ENCODE peak calls at places on chromosomes 3 and 15, in six cellular contexts. One of them, this sample, is unnamed.

GRCh38 chr15:87215100-87215499 is 1041.4 kb downstream of the NTRK3 start:
- DNase-seq in body of pancreas: no peak
- DNase-seq in heart right ventricle: no peak
- DNase-seq in uterus: no peak
- DNase-seq in cardiac muscle cell: no peak
- DNase-seq in left lung: no peak
- DNase-seq in this sample: no peak

GRCh38 chr3:172709776-172710708 is 825 bp downstream of the NCEH1 start:
- DNase-seq in body of pancreas: peak; percentile 50
- DNase-seq in heart right ventricle: peak; percentile 39
- DNase-seq in uterus: peak; percentile 48
- DNase-seq in cardiac muscle cell: peak; percentile 60
- DNase-seq in left lung: peak; percentile 71
- DNase-seq in this sample: no peak

GRCh38 chr15:45183511-45183910 is 4.3 kb downstream of the SHF start:
- DNase-seq in body of pancreas: no peak
- DNase-seq in heart right ventricle: no peak
- DNase-seq in uterus: no peak
- DNase-seq in cardiac muscle cell: no peak
- DNase-seq in left lung: no peak
- DNase-seq in this sample: no peak

GRCh38 chr15:78399081-78399480 is 38.9 kb upstream of the IREB2 start:
- DNase-seq in body of pancreas: no peak
- DNase-seq in heart right ventricle: no peak
- DNase-seq in uterus: no peak
- DNase-seq in cardiac muscle cell: no peak
- DNase-seq in left lung: no peak
- DNase-seq in this sample: no peak

GRCh38 chr3:69240651-69241578 is 118.5 kb upstream of the LMOD3 start:
- DNase-seq in body of pancreas: peak; percentile 13
- DNase-seq in heart right ventricle: no peak
- DNase-seq in uterus: no peak
- DNase-seq in cardiac muscle cell: peak; percentile 80
- DNase-seq in left lung: no peak
- DNase-seq in this sample: no peak

GRCh38 chr3:194086251-194087075 is 49.5 kb upstream of the HES1 start:
- DNase-seq in body of pancreas: no peak
- DNase-seq in heart right ventricle: no peak
- DNase-seq in uterus: no peak
- DNase-seq in cardiac muscle cell: no peak
- DNase-seq in left lung: no peak
- DNase-seq in this sample: no peak

GRCh38 chr3:61354604-61355003 is 103.4 kb upstream of the FHIT start:
- DNase-seq in body of pancreas: no peak
- DNase-seq in heart right ventricle: no peak
- DNase-seq in uterus: no peak
- DNase-seq in cardiac muscle cell: no peak
- DNase-seq in left lung: no peak
- DNase-seq in this sample: no peak

GRCh38 chr15:54518145-54518941 is 540.1 kb downstream of the UNC13C start:
- DNase-seq in body of pancreas: no peak
- DNase-seq in heart right ventricle: no peak
- DNase-seq in uterus: no peak
- DNase-seq in cardiac muscle cell: no peak
- DNase-seq in left lung: no peak
- DNase-seq in this sample: no peak

GRCh38 chr3:184583345-184584000 is 21.9 kb downstream of the EPHB3 start:
- DNase-seq in body of pancreas: no peak
- DNase-seq in heart right ventricle: peak; percentile 77
- DNase-seq in uterus: no peak
- DNase-seq in cardiac muscle cell: peak; percentile 94
- DNase-seq in left lung: peak; percentile 82
- DNase-seq in this sample: no peak

GRCh38 chr3:194961555-194961954 is 275.9 kb downstream of the FAM43A start:
- DNase-seq in body of pancreas: no peak
- DNase-seq in heart right ventricle: no peak
- DNase-seq in uterus: no peak
- DNase-seq in cardiac muscle cell: no peak
- DNase-seq in left lung: no peak
- DNase-seq in this sample: no peak

GRCh38 chr15:41967506-41968206 is 4.7 kb downstream of the EHD4 start:
- DNase-seq in body of pancreas: no peak
- DNase-seq in heart right ventricle: no peak
- DNase-seq in uterus: no peak
- DNase-seq in cardiac muscle cell: peak; percentile 21
- DNase-seq in left lung: no peak
- DNase-seq in this sample: peak; percentile 36

GRCh38 chr3:138774529-138775253 is 60.0 kb downstream of the PIK3CB start:
- DNase-seq in body of pancreas: peak; percentile 73
- DNase-seq in heart right ventricle: no peak
- DNase-seq in uterus: peak; percentile 79
- DNase-seq in cardiac muscle cell: peak; percentile 1
- DNase-seq in left lung: no peak
- DNase-seq in this sample: peak; percentile 98

GRCh38 chr15:30043211-30043655 is 39.5 kb upstream of the GOLGA8J start:
- DNase-seq in body of pancreas: no peak
- DNase-seq in heart right ventricle: no peak
- DNase-seq in uterus: no peak
- DNase-seq in cardiac muscle cell: no peak
- DNase-seq in left lung: no peak
- DNase-seq in this sample: no peak

GRCh38 chr3:34276342-34276741 is 477.9 kb downstream of the PDCD6IP start:
- DNase-seq in body of pancreas: no peak
- DNase-seq in heart right ventricle: no peak
- DNase-seq in uterus: no peak
- DNase-seq in cardiac muscle cell: no peak
- DNase-seq in left lung: no peak
- DNase-seq in this sample: no peak

GRCh38 chr3:98574157-98574556 is 19.3 kb downstream of the CPOX start:
- DNase-seq in body of pancreas: no peak
- DNase-seq in heart right ventricle: no peak
- DNase-seq in uterus: no peak
- DNase-seq in cardiac muscle cell: no peak
- DNase-seq in left lung: no peak
- DNase-seq in this sample: no peak

GRCh38 chr3:125260158-125260557 is 47.6 kb upstream of the SLC12A8 start:
- DNase-seq in body of pancreas: no peak
- DNase-seq in heart right ventricle: no peak
- DNase-seq in uterus: no peak
- DNase-seq in cardiac muscle cell: no peak
- DNase-seq in left lung: no peak
- DNase-seq in this sample: no peak

GRCh38 chr15:69319384-69320375 is 21.0 kb downstream of the PAQR5 start:
- DNase-seq in body of pancreas: no peak
- DNase-seq in heart right ventricle: no peak
- DNase-seq in uterus: no peak
- DNase-seq in cardiac muscle cell: no peak
- DNase-seq in left lung: no peak
- DNase-seq in this sample: no peak

GRCh38 chr3:12158387-12159226 is at the start of gene TIMP4:
- DNase-seq in body of pancreas: peak; percentile 32
- DNase-seq in heart right ventricle: peak; percentile 69
- DNase-seq in uterus: peak; percentile 25
- DNase-seq in cardiac muscle cell: no peak
- DNase-seq in left lung: peak; percentile 87
- DNase-seq in this sample: peak; percentile 79

GRCh38 chr3:12155264-12155663 is 3.4 kb downstream of the TIMP4 start:
- DNase-seq in body of pancreas: no peak
- DNase-seq in heart right ventricle: no peak
- DNase-seq in uterus: no peak
- DNase-seq in cardiac muscle cell: no peak
- DNase-seq in left lung: no peak
- DNase-seq in this sample: no peak

GRCh38 chr3:12155833-12156232 is 2.9 kb downstream of the TIMP4 start:
- DNase-seq in body of pancreas: no peak
- DNase-seq in heart right ventricle: no peak
- DNase-seq in uterus: no peak
- DNase-seq in cardiac muscle cell: peak; percentile 50
- DNase-seq in left lung: no peak
- DNase-seq in this sample: no peak

GRCh38 chr3:12157026-12157425 is 1.7 kb downstream of the TIMP4 start:
- DNase-seq in body of pancreas: no peak
- DNase-seq in heart right ventricle: no peak
- DNase-seq in uterus: no peak
- DNase-seq in cardiac muscle cell: no peak
- DNase-seq in left lung: no peak
- DNase-seq in this sample: no peak

DNA sequence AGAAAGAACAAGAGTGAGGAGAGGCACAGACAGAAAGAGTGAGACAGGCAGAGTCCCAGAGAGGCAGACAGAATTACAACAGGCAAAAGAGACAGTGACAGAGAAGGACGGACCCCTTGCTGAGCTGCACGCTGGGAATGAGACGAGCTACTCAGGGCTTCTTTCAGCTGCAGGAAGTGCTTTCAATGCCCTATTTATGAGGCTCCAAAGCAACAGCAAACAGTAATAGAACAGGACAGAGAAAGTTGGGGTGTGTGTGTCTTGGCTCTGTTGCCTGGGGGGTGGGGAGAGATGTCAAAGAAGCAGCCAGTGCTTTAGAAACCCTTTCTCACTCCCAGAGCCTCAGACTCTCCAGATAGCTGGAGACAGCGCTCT is 502 bp upstream of the TIMP4 start:
- DNase-seq in body of pancreas: no peak
- DNase-seq in heart right ventricle: no peak
- DNase-seq in uterus: no peak
- DNase-seq in cardiac muscle cell: no peak
- DNase-seq in left lung: no peak
- DNase-seq in this sample: no peak
- H3K4me3 ChIP-seq in body of pancreas: no peak overlapping the region
- H3K4me3 ChIP-seq in heart right ventricle: peak overlapping the region; percentile 64
- H3K4me3 ChIP-seq in uterus: no peak overlapping the region
- H3K4me3 ChIP-seq in cardiac muscle cell: no peak overlapping the region
- H3K4me3 ChIP-seq in left lung: no peak overlapping the region
- H3K4me3 ChIP-seq in this sample: peak overlapping the region; percentile 37

GRCh38 chr3:188220097-188220788 is 66.3 kb downstream of the LPP start:
- DNase-seq in body of pancreas: no peak
- DNase-seq in heart right ventricle: no peak
- DNase-seq in uterus: peak; percentile 47
- DNase-seq in cardiac muscle cell: no peak
- DNase-seq in left lung: no peak
- DNase-seq in this sample: peak; percentile 61

GRCh38 chr3:188219147-188219546 is 65.2 kb downstream of the LPP start:
- DNase-seq in body of pancreas: no peak
- DNase-seq in heart right ventricle: no peak
- DNase-seq in uterus: no peak
- DNase-seq in cardiac muscle cell: no peak
- DNase-seq in left lung: no peak
- DNase-seq in this sample: no peak

GRCh38 chr3:188217011-188217463 is 63.1 kb downstream of the LPP start:
- DNase-seq in body of pancreas: no peak
- DNase-seq in heart right ventricle: no peak
- DNase-seq in uterus: no peak
- DNase-seq in cardiac muscle cell: no peak
- DNase-seq in left lung: no peak
- DNase-seq in this sample: no peak

GRCh38 chr3:188218571-188218970 is 64.6 kb downstream of the LPP start:
- DNase-seq in body of pancreas: no peak
- DNase-seq in heart right ventricle: no peak
- DNase-seq in uterus: no peak
- DNase-seq in cardiac muscle cell: no peak
- DNase-seq in left lung: no peak
- DNase-seq in this sample: no peak

DNA sequence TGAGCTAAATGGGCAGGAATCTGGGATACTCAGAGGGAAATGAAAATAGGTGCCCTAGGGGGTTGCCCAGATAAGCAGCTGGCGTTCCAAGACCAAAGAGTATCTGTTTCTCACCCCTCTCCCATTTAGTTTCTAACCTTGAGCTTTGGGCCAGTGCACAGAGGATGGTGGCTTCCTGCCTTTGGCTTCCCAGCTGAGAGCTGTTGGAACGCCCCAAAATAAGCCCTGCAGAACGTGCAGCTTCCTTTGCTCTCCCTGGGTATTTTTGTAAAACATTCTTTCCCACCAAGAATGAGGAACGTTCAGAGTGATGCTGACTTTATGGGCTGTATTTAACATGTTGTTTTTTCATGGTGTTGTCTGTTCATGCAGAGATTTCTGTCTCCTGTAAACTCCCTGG is 63.7 kb downstream of the LPP start:
- DNase-seq in body of pancreas: no peak
- DNase-seq in heart right ventricle: no peak
- DNase-seq in uterus: no peak
- DNase-seq in cardiac muscle cell: no peak
- DNase-seq in left lung: no peak
- DNase-seq in this sample: no peak
- H3K4me3 ChIP-seq in body of pancreas: no peak overlapping the region
- H3K4me3 ChIP-seq in heart right ventricle: no peak overlapping the region
- H3K4me3 ChIP-seq in uterus: no peak overlapping the region
- H3K4me3 ChIP-seq in cardiac muscle cell: no peak overlapping the region
- H3K4me3 ChIP-seq in left lung: no peak overlapping the region
- H3K4me3 ChIP-seq in this sample: no peak overlapping the region

GRCh38 chr3:197599089-197599765 is 43.5 kb upstream of the BDH1 start:
- DNase-seq in body of pancreas: peak; percentile 78
- DNase-seq in heart right ventricle: peak; percentile 57
- DNase-seq in uterus: peak; percentile 72
- DNase-seq in cardiac muscle cell: peak; percentile 76
- DNase-seq in left lung: no peak
- DNase-seq in this sample: peak; percentile 36
- H3K4me3 ChIP-seq in body of pancreas: no peak overlapping the region
- H3K4me3 ChIP-seq in heart right ventricle: no peak overlapping the region
- H3K4me3 ChIP-seq in uterus: no peak overlapping the region
- H3K4me3 ChIP-seq in cardiac muscle cell: no peak overlapping the region
- H3K4me3 ChIP-seq in left lung: no peak overlapping the region
- H3K4me3 ChIP-seq in this sample: peak overlapping the region; percentile 34

GRCh38 chr15:92886815-92887214 is 13.3 kb upstream of the CHD2 start:
- DNase-seq in body of pancreas: no peak
- DNase-seq in heart right ventricle: no peak
- DNase-seq in uterus: no peak
- DNase-seq in cardiac muscle cell: no peak
- DNase-seq in left lung: no peak
- DNase-seq in this sample: no peak
- H3K4me3 ChIP-seq in body of pancreas: no peak overlapping the region
- H3K4me3 ChIP-seq in heart right ventricle: peak overlapping the region; percentile 87
- H3K4me3 ChIP-seq in uterus: no peak overlapping the region
- H3K4me3 ChIP-seq in cardiac muscle cell: peak overlapping the region; percentile 85
- H3K4me3 ChIP-seq in left lung: peak overlapping the region; percentile 78
- H3K4me3 ChIP-seq in this sample: peak overlapping the region; percentile 12

GRCh38 chr15:75723847-75724660 is 11.4 kb upstream of the CSPG4 start:
- DNase-seq in body of pancreas: peak; percentile 86
- DNase-seq in heart right ventricle: peak; percentile 84
- DNase-seq in uterus: peak; percentile 93
- DNase-seq in cardiac muscle cell: peak; percentile 44
- DNase-seq in left lung: peak; percentile 83
- DNase-seq in this sample: peak; percentile 77
- H3K4me3 ChIP-seq in body of pancreas: no peak overlapping the region
- H3K4me3 ChIP-seq in heart right ventricle: no peak overlapping the region
- H3K4me3 ChIP-seq in uterus: no peak overlapping the region
- H3K4me3 ChIP-seq in cardiac muscle cell: no peak overlapping the region
- H3K4me3 ChIP-seq in left lung: no peak overlapping the region
- H3K4me3 ChIP-seq in this sample: no peak overlapping the region